ENCODE peak calls at places on chromosomes 7 and 10, in five cellular contexts. One of them, this sample, is unnamed.

GRCh38 chr10:11986593-11987216 is 55.9 kb downstream of the UPF2 start:
- DNase-seq in SK-N-SH: peak; percentile 72
- DNase-seq in ovary: peak; percentile 84
- DNase-seq in sigmoid colon: peak; percentile 71
- DNase-seq in A549: peak; percentile 89
- DNase-seq in this sample: peak; percentile 93

GRCh38 chr7:47609803-47610452 is 28.0 kb upstream of the TNS3 start:
- DNase-seq in A549: peak; percentile 49
- DNase-seq in sigmoid colon: peak; percentile 82
- DNase-seq in SK-N-SH: no peak
- DNase-seq in ovary: peak; percentile 48
- DNase-seq in this sample: no peak

GRCh38 chr10:117534321-117535044 is 8.1 kb upstream of the EMX2 start:
- DNase-seq in SK-N-SH: no peak
- DNase-seq in sigmoid colon: no peak
- DNase-seq in A549: no peak
- DNase-seq in ovary: no peak
- DNase-seq in this sample: no peak

GRCh38 chr10:42951486-42952251 is 125.2 kb upstream of the RET start:
- DNase-seq in ovary: no peak
- DNase-seq in SK-N-SH: no peak
- DNase-seq in A549: no peak
- DNase-seq in sigmoid colon: peak; percentile 64
- DNase-seq in this sample: no peak

GRCh38 chr7:105003275-105003674 is 10.7 kb upstream of the KMT2E start:
- DNase-seq in SK-N-SH: no peak
- DNase-seq in ovary: no peak
- DNase-seq in sigmoid colon: peak; percentile 77
- DNase-seq in A549: peak; percentile 44
- DNase-seq in this sample: no peak

GRCh38 chr7:37248396-37248836 is 200.2 kb downstream of the ELMO1 start:
- DNase-seq in A549: no peak
- DNase-seq in SK-N-SH: no peak
- DNase-seq in ovary: peak; percentile 58
- DNase-seq in sigmoid colon: peak; percentile 90
- DNase-seq in this sample: no peak

GRCh38 chr10:83603708-83604107 is 535.6 kb upstream of the GHITM start:
- DNase-seq in ovary: no peak
- DNase-seq in A549: no peak
- DNase-seq in sigmoid colon: no peak
- DNase-seq in SK-N-SH: no peak
- DNase-seq in this sample: no peak

GRCh38 chr7:28960071-28960840 is 2.1 kb upstream of the TRIL start:
- DNase-seq in ovary: no peak
- DNase-seq in sigmoid colon: no peak
- DNase-seq in SK-N-SH: no peak
- DNase-seq in A549: no peak
- DNase-seq in this sample: no peak

GRCh38 chr7:6221340-6222319 is 50.8 kb downstream of the CYTH3 start:
- DNase-seq in sigmoid colon: no peak
- DNase-seq in ovary: no peak
- DNase-seq in A549: peak; percentile 16
- DNase-seq in SK-N-SH: no peak
- DNase-seq in this sample: no peak

GRCh38 chr7:154835924-154836529 is 166.9 kb downstream of the PAXIP1 start:
- DNase-seq in ovary: no peak
- DNase-seq in sigmoid colon: no peak
- DNase-seq in A549: no peak
- DNase-seq in SK-N-SH: no peak
- DNase-seq in this sample: no peak

GRCh38 chr7:136687693-136688322 is 180.6 kb upstream of the CHRM2 start:
- DNase-seq in sigmoid colon: no peak
- DNase-seq in ovary: no peak
- DNase-seq in A549: peak; percentile 24
- DNase-seq in SK-N-SH: peak; percentile 33
- DNase-seq in this sample: no peak

GRCh38 chr7:4713183-4713784 is 31.2 kb downstream of the FOXK1 start:
- DNase-seq in sigmoid colon: no peak
- DNase-seq in A549: no peak
- DNase-seq in ovary: no peak
- DNase-seq in SK-N-SH: no peak
- DNase-seq in this sample: peak; percentile 51

GRCh38 chr10:94006591-94007550 is 13.1 kb downstream of the PLCE1 start:
- DNase-seq in A549: peak; percentile 82
- DNase-seq in ovary: no peak
- DNase-seq in SK-N-SH: no peak
- DNase-seq in sigmoid colon: no peak
- DNase-seq in this sample: no peak

GRCh38 chr10:79472951-79473350 is 27.5 kb upstream of the ZCCHC24 start:
- DNase-seq in sigmoid colon: no peak
- DNase-seq in SK-N-SH: no peak
- DNase-seq in A549: no peak
- DNase-seq in ovary: no peak
- DNase-seq in this sample: no peak

GRCh38 chr10:29712108-29712507 is 77.3 kb upstream of the SVIL start:
- DNase-seq in A549: no peak
- DNase-seq in SK-N-SH: no peak
- DNase-seq in sigmoid colon: no peak
- DNase-seq in ovary: no peak
- DNase-seq in this sample: no peak

GRCh38 chr7:147803625-147804024 is 786.9 kb upstream of the C7orf33 start:
- DNase-seq in SK-N-SH: peak; percentile 73
- DNase-seq in sigmoid colon: no peak
- DNase-seq in ovary: no peak
- DNase-seq in A549: no peak
- DNase-seq in this sample: no peak

GRCh38 chr10:48462482-48463020 is 142.3 kb downstream of the ARHGAP22 start:
- DNase-seq in A549: no peak
- DNase-seq in ovary: peak; percentile 13
- DNase-seq in SK-N-SH: no peak
- DNase-seq in sigmoid colon: no peak
- DNase-seq in this sample: no peak

GRCh38 chr7:127673902-127674301 is 21.9 kb downstream of the SND1 start:
- DNase-seq in A549: no peak
- DNase-seq in ovary: no peak
- DNase-seq in SK-N-SH: no peak
- DNase-seq in sigmoid colon: no peak
- DNase-seq in this sample: no peak

GRCh38 chr7:44262031-44262430 is 61.3 kb downstream of the YKT6 start:
- DNase-seq in sigmoid colon: no peak
- DNase-seq in SK-N-SH: no peak
- DNase-seq in A549: no peak
- DNase-seq in ovary: no peak
- DNase-seq in this sample: no peak

GRCh38 chr7:5508698-5509097 is 85.1 kb upstream of the TNRC18 start:
- DNase-seq in sigmoid colon: no peak
- DNase-seq in ovary: no peak
- DNase-seq in A549: no peak
- DNase-seq in SK-N-SH: no peak
- DNase-seq in this sample: no peak

GRCh38 chr10:88399240-88399639 is 183.9 kb downstream of the RNLS start:
- DNase-seq in SK-N-SH: no peak
- DNase-seq in A549: no peak
- DNase-seq in ovary: no peak
- DNase-seq in sigmoid colon: no peak
- DNase-seq in this sample: no peak

GRCh38 chr7:20331231-20331880 is 656 bp downstream of the ITGB8 start:
- DNase-seq in A549: peak; percentile 14
- DNase-seq in SK-N-SH: peak; percentile 76
- DNase-seq in sigmoid colon: peak; percentile 69
- DNase-seq in ovary: peak; percentile 62
- DNase-seq in this sample: peak; percentile 22

GRCh38 chr10:55368467-55368866 is 567.4 kb upstream of the PCDH15 start:
- DNase-seq in A549: no peak
- DNase-seq in ovary: no peak
- DNase-seq in sigmoid colon: no peak
- DNase-seq in SK-N-SH: no peak
- DNase-seq in this sample: no peak

GRCh38 chr7:89259085-89259484 is 463.5 kb upstream of the TEX47 start:
- DNase-seq in A549: no peak
- DNase-seq in SK-N-SH: no peak
- DNase-seq in ovary: no peak
- DNase-seq in sigmoid colon: no peak
- DNase-seq in this sample: no peak

GRCh38 chr7:30559566-30559965 is 35.1 kb upstream of the GARS1 start:
- DNase-seq in sigmoid colon: no peak
- DNase-seq in A549: no peak
- DNase-seq in SK-N-SH: no peak
- DNase-seq in ovary: no peak
- DNase-seq in this sample: no peak

GRCh38 chr7:40888499-40888898 is 753.7 kb downstream of the SUGCT start:
- DNase-seq in SK-N-SH: no peak
- DNase-seq in sigmoid colon: no peak
- DNase-seq in A549: no peak
- DNase-seq in ovary: no peak
- DNase-seq in this sample: no peak
- H3K27ac ChIP-seq in SK-N-SH: no peak overlapping the region
- H3K27ac ChIP-seq in sigmoid colon: no peak overlapping the region
- H3K27ac ChIP-seq in A549: no peak overlapping the region
- H3K27ac ChIP-seq in ovary: no peak overlapping the region
- H3K27ac ChIP-seq in this sample: no peak overlapping the region

GRCh38 chr7:82275342-82275741 is 168.2 kb downstream of the CACNA2D1 start:
- DNase-seq in sigmoid colon: no peak
- DNase-seq in A549: no peak
- DNase-seq in SK-N-SH: no peak
- DNase-seq in ovary: no peak
- DNase-seq in this sample: no peak
- TF ChIP-seq EP300 in sigmoid colon: no peak
- TF ChIP-seq EP300 in A549: no peak
- TF ChIP-seq EP300 in SK-N-SH: no peak
- TF ChIP-seq EP300 in ovary: no peak
- TF ChIP-seq EP300 in this sample: no peak

GRCh38 chr10:91140995-91141549 is 79.4 kb upstream of the PCGF5 start:
- DNase-seq in ovary: no peak
- DNase-seq in A549: no peak
- DNase-seq in SK-N-SH: no peak
- DNase-seq in sigmoid colon: no peak
- DNase-seq in this sample: no peak
- H3K9me3 ChIP-seq in ovary: no peaks in the 10 kb centered on the region
- H3K9me3 ChIP-seq in A549: no peaks in the 10 kb centered on the region
- H3K9me3 ChIP-seq in SK-N-SH: no peaks in the 10 kb centered on the region
- H3K9me3 ChIP-seq in sigmoid colon: no peaks in the 10 kb centered on the region
- H3K9me3 ChIP-seq in this sample: no peaks in the 10 kb centered on the region

DNA sequence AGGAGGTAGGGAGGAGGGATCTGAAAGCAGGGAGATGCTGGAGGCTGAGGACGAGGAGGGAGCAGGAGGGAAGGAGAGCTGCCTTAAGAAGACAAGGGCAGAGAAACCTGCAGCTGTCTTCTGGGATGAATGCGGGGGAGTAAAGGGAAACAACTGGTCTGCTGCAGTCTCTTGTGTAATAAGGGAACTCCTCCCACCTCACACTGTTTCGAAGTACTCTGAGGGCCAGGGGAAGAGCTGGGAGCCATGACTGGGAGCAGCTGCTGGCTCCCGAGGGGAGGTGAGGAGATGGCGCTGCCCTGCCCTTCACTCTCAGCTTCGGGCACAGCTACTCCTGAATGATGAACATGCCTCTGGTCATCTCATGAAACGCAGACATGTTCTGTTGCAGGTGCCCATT is 65.1 kb downstream of the CLEC2L start:
- DNase-seq in ovary: peak; percentile 40
- DNase-seq in A549: no peak
- DNase-seq in SK-N-SH: no peak
- DNase-seq in sigmoid colon: peak; percentile 74
- DNase-seq in this sample: no peak
- H3K27ac ChIP-seq in ovary: no peak overlapping the region
- H3K27ac ChIP-seq in A549: no peak overlapping the region
- H3K27ac ChIP-seq in SK-N-SH: no peak overlapping the region
- H3K27ac ChIP-seq in sigmoid colon: no peak overlapping the region
- H3K27ac ChIP-seq in this sample: no peak overlapping the region

DNA sequence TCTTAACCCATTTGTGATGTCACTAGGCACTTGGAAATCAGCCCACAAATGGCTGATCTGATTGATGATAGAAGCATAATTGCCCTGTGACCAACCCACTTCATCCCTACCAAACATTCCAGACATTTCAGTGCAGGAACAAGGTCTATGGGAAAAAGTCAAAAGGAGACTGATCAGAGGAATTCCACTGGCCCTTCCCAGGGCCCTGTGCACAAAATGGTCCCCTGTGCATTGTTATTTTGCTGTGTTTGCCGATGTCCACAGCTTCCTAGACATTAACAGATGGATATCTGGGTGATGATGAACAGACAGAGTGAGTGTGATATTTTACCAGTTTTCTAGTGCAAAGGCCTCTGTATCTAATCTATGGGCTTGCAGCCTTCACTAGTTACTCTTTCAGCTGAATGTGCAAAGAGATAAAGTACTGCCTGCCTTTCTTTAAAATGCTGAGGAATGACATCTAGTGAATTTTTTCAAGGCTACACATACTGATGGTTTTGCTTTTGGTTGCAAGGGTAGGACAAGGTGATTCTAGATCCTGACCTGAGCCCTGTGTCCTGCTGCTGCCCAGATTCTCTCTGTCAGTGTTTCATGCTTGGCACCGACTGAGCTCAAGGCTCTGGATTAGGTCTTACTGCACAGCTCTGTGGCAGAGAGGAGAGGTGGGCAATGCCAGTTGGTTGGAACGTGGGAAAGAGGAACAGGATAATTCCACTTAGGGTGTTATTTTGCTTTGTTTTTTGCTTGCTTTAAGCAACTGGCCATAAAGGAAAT is 55.4 kb downstream of the CALD1 start:
- DNase-seq in SK-N-SH: peak; percentile 22
- DNase-seq in A549: peak; percentile 13
- DNase-seq in ovary: no peak
- DNase-seq in sigmoid colon: peak; percentile 81
- DNase-seq in this sample: no peak
- TF ChIP-seq EP300 in SK-N-SH: no peak
- TF ChIP-seq EP300 in A549: no peak
- TF ChIP-seq EP300 in ovary: no peak
- TF ChIP-seq EP300 in sigmoid colon: no peak
- TF ChIP-seq EP300 in this sample: no peak

GRCh38 chr10:1377756-1378397 is 321.7 kb downstream of the WDR37 start:
- DNase-seq in SK-N-SH: peak; percentile 36
- DNase-seq in sigmoid colon: no peak
- DNase-seq in ovary: no peak
- DNase-seq in A549: no peak
- DNase-seq in this sample: no peak
- H3K9me3 ChIP-seq in SK-N-SH: no peaks in the 10 kb centered on the region
- H3K9me3 ChIP-seq in sigmoid colon: no peaks in the 10 kb centered on the region
- H3K9me3 ChIP-seq in ovary: no peaks in the 10 kb centered on the region
- H3K9me3 ChIP-seq in A549: peaks cover 2% of the 10 kb centered on the region
- H3K9me3 ChIP-seq in this sample: no peaks in the 10 kb centered on the region